ENCODE peak calls at places on chromosomes 6 and 20, in eight cellular contexts. Y, M, H, V, I, S, W and Q are unnamed samples.
A peak's percentile ranks its signal among the peaks of the same experiment; 100 is the strongest.

GRCh38 chr6:15308445-15309213 is 62.8 kb downstream of the JARID2 start:
- DNase-seq in Y (no peak), M (no peak), H (no peak), V (no peak), I (no peak), S (peak; percentile 61), W (no peak), Q (no peak)

GRCh38 chr6:170189236-170189635 is 101.6 kb downstream of the DLL1 start:
- DNase-seq in Y (peak; percentile 16), M (no peak), H (no peak), V (no peak), I (no peak), S (no peak), W (no peak), Q (peak; percentile 74)

GRCh38 chr20:4972506-4973251 is 28.6 kb downstream of the SLC23A2 start:
- DNase-seq in Y (no peak), M (no peak), H (no peak), V (no peak), I (no peak), S (no peak), W (no peak), Q (no peak)

GRCh38 chr6:31477521-31477920 is 20.4 kb upstream of the MICB start:
- DNase-seq in Y (no peak), M (no peak), H (no peak), V (no peak), I (no peak), S (no peak), W (no peak), Q (no peak)

GRCh38 chr20:4064118-4064962 is 49.0 kb upstream of the RNF24 start:
- DNase-seq in Y (peak; percentile 83), M (peak; percentile 61), H (no peak), V (peak; percentile 88), I (no peak), S (peak; percentile 93), W (no peak), Q (no peak)

GRCh38 chr20:46977204-46977603 is 82.6 kb downstream of the EYA2 start:
- DNase-seq in Y (no peak), M (no peak), H (no peak), V (no peak), I (no peak), S (no peak), W (no peak), Q (no peak)

GRCh38 chr6:24125980-24126379 is at the start of gene NRSN1:
- DNase-seq in Y (no peak), M (no peak), H (no peak), V (no peak), I (peak; percentile 1), S (no peak), W (peak; percentile 22), Q (no peak)

GRCh38 chr20:53840462-53841000 is 229.9 kb downstream of the BCAS1 start:
- DNase-seq in Y (no peak), M (no peak), H (no peak), V (no peak), I (no peak), S (peak; percentile 40), W (no peak), Q (no peak)

GRCh38 chr6:107957165-107957908 is 671 bp downstream of the SEC63 start:
- DNase-seq in Y (peak; percentile 37), M (peak; percentile 70), H (peak; percentile 61), V (no peak), I (peak; percentile 64), S (peak; percentile 79), W (no peak), Q (no peak)

GRCh38 chr6:116941727-116942126 is 64.7 kb downstream of the RFX6 start:
- DNase-seq in Y (no peak), M (no peak), H (no peak), V (no peak), I (no peak), S (no peak), W (no peak), Q (no peak)

GRCh38 chr20:32037929-32038328 is 14.1 kb upstream of the HCK start:
- DNase-seq in Y (no peak), M (no peak), H (no peak), V (no peak), I (no peak), S (peak; percentile 43), W (no peak), Q (no peak)

GRCh38 chr6:117668736-117669135 is 6.5 kb upstream of the NUS1 start:
- DNase-seq in Y (no peak), M (no peak), H (no peak), V (no peak), I (no peak), S (no peak), W (no peak), Q (no peak)

GRCh38 chr6:10276888-10277287 is 138.0 kb downstream of the TFAP2A start:
- DNase-seq in Y (no peak), M (no peak), H (no peak), V (no peak), I (no peak), S (peak; percentile 35), W (no peak), Q (no peak)

GRCh38 chr6:17472653-17473183 is 79.3 kb downstream of the CAP2 start:
- DNase-seq in Y (no peak), M (no peak), H (no peak), V (no peak), I (no peak), S (peak; percentile 64), W (peak; percentile 38), Q (no peak)

GRCh38 chr6:487956-488355 is 96.4 kb downstream of the IRF4 start:
- DNase-seq in Y (no peak), M (no peak), H (no peak), V (no peak), I (peak; percentile 91), S (no peak), W (no peak), Q (no peak)

GRCh38 chr6:1901556-1901955 is 291.8 kb downstream of the FOXC1 start:
- DNase-seq in Y (no peak), M (peak; percentile 49), H (no peak), V (no peak), I (no peak), S (peak; percentile 77), W (no peak), Q (no peak)

GRCh38 chr6:142187209-142187608 is 40.1 kb downstream of the VTA1 start:
- DNase-seq in Y (no peak), M (peak; percentile 52), H (no peak), V (no peak), I (no peak), S (no peak), W (peak; percentile 60), Q (no peak)

GRCh38 chr20:5172167-5172586 is 45.4 kb downstream of the CDS2 start:
- DNase-seq in Y (no peak), M (no peak), H (no peak), V (no peak), I (no peak), S (no peak), W (no peak), Q (no peak)

GRCh38 chr20:1373614-1374013 is 19.2 kb downstream of the FKBP1A start:
- DNase-seq in Y (no peak), M (no peak), H (no peak), V (no peak), I (no peak), S (no peak), W (no peak), Q (no peak)